ENCODE peak calls at places on chromosomes 1 and 21, in five cellular contexts. Q, K, E, X and R are unnamed samples.

GRCh38 chr1:19427087-19427781 is 58.1 kb downstream of the CAPZB start:
- DNase-seq in Q (no peak), K (no peak), E (no peak), X (no peak), R (no peak)

GRCh38 chr1:68346192-68346808 is 103.5 kb downstream of the RPE65 start:
- DNase-seq in Q (peak), K (no peak), E (peak), X (no peak), R (no peak)

GRCh38 chr1:223700942-223701637 is 11.2 kb upstream of the CAPN2 start:
- DNase-seq in Q (peak), K (no peak), E (peak), X (no peak), R (no peak)

GRCh38 chr1:1173793-1174415 is at the start of gene TTLL10:
- DNase-seq in Q (peak), K (no peak), E (no peak), X (peak), R (no peak)

GRCh38 chr1:31372961-31373896 is at the start of gene FABP3:
- DNase-seq in Q (peak), K (no peak), E (no peak), X (no peak), R (no peak)

GRCh38 chr1:164885311-164885710 is 326.3 kb downstream of the PBX1 start:
- DNase-seq in Q (no peak), K (no peak), E (no peak), X (no peak), R (no peak)

GRCh38 chr1:59266180-59266926 is 30.5 kb upstream of the FGGY start:
- DNase-seq in Q (no peak), K (no peak), E (no peak), X (no peak), R (no peak)

GRCh38 chr1:212161231-212161781 is 123.9 kb upstream of the PPP2R5A start:
- DNase-seq in Q (no peak), K (no peak), E (no peak), X (no peak), R (no peak)

GRCh38 chr1:154263465-154264332 is 8.7 kb upstream of the HAX1 start:
- DNase-seq in Q (no peak), K (no peak), E (no peak), X (no peak), R (no peak)

GRCh38 chr1:43237131-43237530 is 32.7 kb upstream of the TMEM125 start:
- DNase-seq in Q (no peak), K (no peak), E (no peak), X (no peak), R (no peak)

GRCh38 chr1:189275786-189276185 is 1201.9 kb downstream of the BRINP3 start:
- DNase-seq in Q (no peak), K (no peak), E (no peak), X (no peak), R (no peak)

GRCh38 chr1:6419803-6420593 is at the start of gene HES2:
- DNase-seq in Q (peak), K (no peak), E (no peak), X (no peak), R (no peak)

GRCh38 chr1:213623103-213623581 is 364.6 kb upstream of the PROX1 start:
- DNase-seq in Q (no peak), K (no peak), E (peak), X (no peak), R (no peak)

GRCh38 chr21:32248616-32249550 is 30.0 kb downstream of the MIS18A start:
- DNase-seq in Q (no peak), K (no peak), E (no peak), X (no peak), R (no peak)

GRCh38 chr1:207923561-207923960 is 12.6 kb upstream of the CD34 start:
- DNase-seq in Q (no peak), K (no peak), E (no peak), X (no peak), R (no peak)

GRCh38 chr1:175701590-175701989 is 41.8 kb downstream of the TNR start:
- DNase-seq in Q (no peak), K (no peak), E (no peak), X (no peak), R (no peak)

GRCh38 chr1:1625824-1626206 is 6.2 kb upstream of the MMP23B start:
- DNase-seq in Q (no peak), K (no peak), E (no peak), X (no peak), R (no peak)

GRCh38 chr1:228378453-228379164 is 28.0 kb downstream of the TRIM11 start:
- DNase-seq in Q (peak), K (peak), E (peak), X (no peak), R (no peak)

GRCh38 chr1:85289207-85289847 is 12.9 kb upstream of the BCL10 start:
- DNase-seq in Q (no peak), K (no peak), E (no peak), X (no peak), R (no peak)

GRCh38 chr1:169245706-169246105 is 121.9 kb downstream of the NME7 start:
- DNase-seq in Q (no peak), K (no peak), E (no peak), X (no peak), R (no peak)

GRCh38 chr21:34743831-34744230 is 75.0 kb downstream of the CLIC6 start:
- DNase-seq in Q (no peak), K (no peak), E (no peak), X (no peak), R (no peak)

GRCh38 chr1:38609166-38609880 is 250.2 kb downstream of the RRAGC start:
- DNase-seq in Q (no peak), K (no peak), E (no peak), X (no peak), R (no peak)

GRCh38 chr21:42039911-42040351 is 29.8 kb upstream of the ZBTB21 start:
- DNase-seq in Q (no peak), K (no peak), E (no peak), X (no peak), R (no peak)

GRCh38 chr1:161840363-161840762 is 74.2 kb downstream of the ATF6 start:
- DNase-seq in Q (no peak), K (no peak), E (no peak), X (no peak), R (no peak)

GRCh38 chr1:109356959-109357358 is 40.8 kb downstream of the SORT1 start:
- DNase-seq in Q (no peak), K (no peak), E (no peak), X (no peak), R (no peak)

GRCh38 chr1:170985406-170985805 is 50.1 kb downstream of the MROH9 start:
- DNase-seq in Q (no peak), K (no peak), E (no peak), X (no peak), R (no peak)

GRCh38 chr1:116334868-116335649 is 38.0 kb upstream of the ATP1A1 start:
- DNase-seq in Q (peak), K (no peak), E (no peak), X (no peak), R (no peak)

GRCh38 chr1:66624412-66625060 is 90.6 kb downstream of the SGIP1 start:
- DNase-seq in Q (no peak), K (no peak), E (peak), X (no peak), R (no peak)

GRCh38 chr1:54791880-54792522 is 9.1 kb downstream of the TTC22 start:
- DNase-seq in Q (peak), K (no peak), E (peak), X (no peak), R (no peak)

GRCh38 chr1:30416221-30416820 is 307.1 kb downstream of the MATN1 start:
- DNase-seq in Q (no peak), K (no peak), E (no peak), X (no peak), R (no peak)

GRCh38 chr1:11640101-11640500 is 14.1 kb downstream of the FBXO2 start:
- DNase-seq in Q (no peak), K (no peak), E (no peak), X (no peak), R (no peak)

GRCh38 chr21:46006547-46007497 is 25.3 kb downstream of the COL6A1 start:
- DNase-seq in Q (no peak), K (no peak), E (no peak), X (no peak), R (no peak)

GRCh38 chr1:43232071-43232470 is 37.7 kb upstream of the TMEM125 start:
- DNase-seq in Q (no peak), K (no peak), E (no peak), X (no peak), R (no peak)

GRCh38 chr1:244460195-244460594 is 878 bp upstream of the CATSPERE start:
- DNase-seq in Q (no peak), K (no peak), E (no peak), X (no peak), R (no peak)

GRCh38 chr1:30058966-30059365 is 664.4 kb downstream of the MATN1 start:
- DNase-seq in Q (no peak), K (no peak), E (peak), X (no peak), R (no peak)